ENCODE peak calls at places on chromosome 7, in eight cellular contexts. A is lower leg skin, Y is A549, N is mesenchymal stem cell, C is neural progenitor cell, X is AG04449, P is fibroblast of mammary gland, E is AG10803. M is an unnamed sample.

GRCh38 chr7:144908943-144909556 is 73.2 kb upstream of the TPK1 start:
- DNase-seq in E (no peak), A (no peak), X (no peak), P (no peak), Y (no peak), C (peak; percentile 32), N (no peak), M (no peak)

GRCh38 chr7:55150709-55151108 is 131.9 kb downstream of the EGFR start:
- DNase-seq in E (no peak), X (no peak), N (no peak), A (peak; percentile 43), C (no peak), P (no peak), Y (no peak), M (no peak)

GRCh38 chr7:43834463-43835251 is 34.7 kb downstream of the MRPS24 start:
- DNase-seq in Y (peak; percentile 66), N (peak; percentile 57), C (no peak), X (no peak), E (peak; percentile 39), A (no peak), P (peak; percentile 67), M (peak; percentile 56)

GRCh38 chr7:99790407-99790806 is 6.4 kb upstream of the CYP3A4 start:
- DNase-seq in C (no peak), N (no peak), A (no peak), E (no peak), X (no peak), Y (no peak), P (peak; percentile 36), M (no peak)

GRCh38 chr7:149867762-149868637 is 5.8 kb upstream of the ATP6V0E2 start:
- DNase-seq in X (no peak), A (peak; percentile 54), E (no peak), N (no peak), Y (no peak), P (no peak), C (no peak), M (no peak)

GRCh38 chr7:115822380-115822779 is 208.2 kb downstream of the TFEC start:
- DNase-seq in C (no peak), A (no peak), E (no peak), Y (no peak), X (no peak), N (no peak), P (no peak), M (no peak)

GRCh38 chr7:39300276-39300675 is 265.9 kb upstream of the YAE1 start:
- DNase-seq in Y (no peak), E (peak; percentile 31), N (no peak), C (no peak), P (no peak), A (no peak), X (no peak), M (no peak)

GRCh38 chr7:95527033-95527775 is 41.5 kb downstream of the ASB4 start:
- DNase-seq in X (no peak), P (peak; percentile 64), E (peak; percentile 50), N (peak; percentile 66), A (peak; percentile 85), Y (peak; percentile 75), C (peak; percentile 81), M (peak; percentile 16)

GRCh38 chr7:214410-215212 is 22.2 kb downstream of the FAM20C start:
- DNase-seq in X (no peak), Y (peak; percentile 64), C (no peak), A (no peak), E (peak; percentile 42), N (peak; percentile 69), P (peak; percentile 49), M (no peak)

GRCh38 chr7:30226593-30227268 is 57.7 kb upstream of the ZNRF2 start:
- DNase-seq in E (no peak), P (no peak), N (no peak), Y (peak; percentile 69), X (no peak), C (peak; percentile 62), A (no peak), M (no peak)

GRCh38 chr7:14762552-14762951 is 140.0 kb downstream of the DGKB start:
- DNase-seq in X (no peak), Y (no peak), P (no peak), C (no peak), A (no peak), N (no peak), E (no peak), M (no peak)

GRCh38 chr7:105413887-105414437 is 25.2 kb upstream of the SRPK2 start:
- DNase-seq in E (no peak), X (no peak), N (peak; percentile 8), Y (no peak), P (no peak), A (no peak), C (no peak), M (no peak)

GRCh38 chr7:97043281-97043680 is 18.6 kb upstream of the DLX5 start:
- DNase-seq in A (no peak), N (no peak), X (peak; percentile 1), E (peak; percentile 51), P (no peak), Y (no peak), C (no peak), M (no peak)

GRCh38 chr7:4738711-4739527 is 36.5 kb upstream of the AP5Z1 start:
- DNase-seq in Y (peak; percentile 98), X (peak; percentile 52), E (peak; percentile 83), C (peak; percentile 81), A (no peak), N (peak; percentile 97), P (peak; percentile 94), M (no peak)

GRCh38 chr7:2651336-2651735 is 19.6 kb downstream of the TTYH3 start:
- DNase-seq in C (peak; percentile 58), Y (no peak), X (no peak), N (no peak), P (peak; percentile 40), A (no peak), E (no peak), M (no peak)

GRCh38 chr7:98399903-98400537 is 870 bp downstream of the BAIAP2L1 start:
- DNase-seq in P (no peak), N (peak; percentile 30), E (peak; percentile 70), Y (peak; percentile 49), X (peak; percentile 16), A (no peak), C (peak; percentile 81), M (no peak)

GRCh38 chr7:126716321-126716720 is 536.4 kb downstream of the GRM8 start:
- DNase-seq in E (no peak), X (no peak), C (no peak), N (no peak), P (peak; percentile 8), A (no peak), Y (no peak), M (no peak)

GRCh38 chr7:418636-419280 is 100.9 kb downstream of the PDGFA start:
- DNase-seq in A (no peak), Y (no peak), N (no peak), P (no peak), E (no peak), C (no peak), X (no peak), M (no peak)

GRCh38 chr7:114255404-114255841 is 159.2 kb upstream of the FOXP2 start:
- DNase-seq in X (no peak), E (no peak), C (no peak), P (no peak), N (no peak), A (no peak), Y (no peak), M (no peak)

DNA sequence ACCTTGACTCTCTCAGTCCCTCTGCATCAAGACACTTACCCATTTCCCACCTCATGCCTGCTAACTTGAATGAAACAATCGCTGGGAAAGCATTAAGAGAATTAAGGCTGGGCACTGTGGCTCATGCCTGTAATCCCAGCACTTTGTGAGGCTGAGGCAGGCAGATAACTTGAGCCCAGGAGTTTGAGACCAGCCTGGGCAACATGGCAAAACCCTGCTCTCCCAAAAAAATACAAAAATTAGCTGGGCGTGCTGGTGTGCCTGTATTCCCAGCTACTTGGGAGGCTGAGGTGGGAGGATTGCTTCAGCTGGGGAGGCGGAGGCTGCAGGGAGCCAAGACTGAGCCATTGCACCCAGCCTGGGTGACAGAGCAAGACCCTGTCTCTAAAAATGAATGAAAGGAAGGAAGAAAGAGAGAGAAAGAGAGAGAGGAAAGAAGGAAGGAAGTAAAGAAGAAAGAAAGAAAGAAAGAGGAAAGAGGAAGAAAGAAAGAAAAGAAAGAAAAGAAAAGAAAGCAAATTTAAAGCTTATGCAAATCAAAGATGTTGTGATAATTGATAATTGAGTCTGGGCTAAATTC is 646 bp downstream of the SERPINE1 start:
- DNase-seq in N (no peak), X (no peak), C (no peak), E (no peak), P (no peak), Y (no peak), A (no peak), M (no peak)
- H3K4me3 ChIP-seq in N (peak overlapping the region; percentile 86), X (peak overlapping the region; percentile 86), C (peak overlapping the region; percentile 26), E (peak overlapping the region; percentile 95), P (peak overlapping the region; percentile 99), Y (peak overlapping the region; percentile 63), A (no peak overlapping the region), M (peak overlapping the region; percentile 41)

DNA sequence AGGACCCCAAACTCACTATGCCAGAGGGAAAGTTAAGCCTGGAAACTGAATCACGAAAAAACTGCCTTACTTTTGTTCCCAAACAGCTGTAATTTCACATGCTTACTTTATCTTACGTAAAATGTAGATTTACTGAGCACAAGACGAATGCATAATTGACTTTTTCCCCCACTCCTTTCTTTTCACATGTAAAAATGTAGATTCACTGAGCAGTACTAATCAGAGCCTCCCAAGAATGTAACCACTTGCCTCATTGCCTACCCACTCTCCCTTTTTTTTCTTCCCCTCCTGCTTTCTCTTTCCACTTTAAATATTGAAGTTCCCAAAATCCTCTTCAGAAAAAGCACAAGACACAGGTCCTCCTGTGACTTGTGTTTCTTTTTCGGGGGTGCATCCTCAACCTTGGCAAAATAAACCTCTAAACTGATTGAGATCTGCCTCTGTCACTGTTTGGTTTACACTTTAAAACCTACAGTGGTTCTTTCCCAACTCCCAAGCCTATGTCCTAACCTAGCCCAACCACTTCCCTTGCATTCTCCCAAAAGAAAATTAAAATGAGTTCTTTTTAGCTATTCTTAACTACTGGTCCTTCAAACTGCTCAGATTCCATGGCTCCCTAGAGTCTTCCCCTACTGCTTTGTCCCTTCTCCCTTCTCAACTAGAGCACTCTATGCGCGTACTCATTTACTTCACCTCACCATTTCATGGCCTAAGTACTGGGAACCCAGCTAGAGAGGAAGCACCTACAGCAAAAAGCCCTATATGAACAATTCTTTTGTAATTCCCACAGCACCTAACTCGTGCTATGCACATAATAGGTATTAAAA is 236.6 kb upstream of the MKLN1 start:
- DNase-seq in X (no peak), E (no peak), N (peak; percentile 40), P (no peak), A (no peak), Y (no peak), C (no peak), M (no peak)
- H3K4me3 ChIP-seq in X (no peak overlapping the region), E (no peak overlapping the region), N (no peak overlapping the region), P (no peak overlapping the region), A (no peak overlapping the region), Y (no peak overlapping the region), C (no peak overlapping the region), M (no peak overlapping the region)

GRCh38 chr7:13016036-13016581 is 328.7 kb downstream of the ARL4A start:
- DNase-seq in P (peak; percentile 41), A (no peak), C (no peak), E (peak; percentile 2), X (no peak), N (no peak), Y (no peak), M (no peak)
- H3K4me3 ChIP-seq in P (no peak overlapping the region), A (no peak overlapping the region), C (no peak overlapping the region), E (no peak overlapping the region), X (no peak overlapping the region), N (no peak overlapping the region), Y (no peak overlapping the region), M (no peak overlapping the region)

DNA sequence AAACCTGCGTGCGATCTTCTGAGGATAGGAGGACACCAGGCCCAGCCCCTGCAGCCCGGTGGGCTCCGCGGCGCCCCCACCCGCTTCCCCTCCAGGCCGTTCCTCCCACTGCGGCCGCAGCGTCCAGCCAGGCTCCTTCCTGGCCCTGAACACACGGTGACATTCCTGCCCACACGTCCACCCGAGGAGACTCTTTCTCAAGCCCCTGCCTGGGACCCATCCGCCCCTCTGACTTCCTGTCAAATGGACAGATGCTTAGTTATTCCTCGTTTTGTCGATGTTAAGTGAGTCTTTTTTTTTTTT is 32.4 kb upstream of the RNF32 start:
- DNase-seq in A (no peak), C (no peak), X (no peak), Y (no peak), E (no peak), P (no peak), N (no peak), M (no peak)
- H3K4me3 ChIP-seq in A (no peak overlapping the region), C (no peak overlapping the region), X (peak overlapping the region; percentile 18), Y (no peak overlapping the region), E (peak overlapping the region; percentile 34), P (no peak overlapping the region), N (peak overlapping the region; percentile 68), M (no peak overlapping the region)

M was measured in Jurkat, Clone E6-1.